ENCODE peak calls at places on chromosomes 3 and 15, in five cellular contexts. D, C, Z, P and S are unnamed samples.

GRCh38 chr3:39133822-39134221 is 19.6 kb downstream of the CSRNP1 start:
- ATAC-seq in D (no peak), C (no peak), P (no peak), Z (no peak), S (no peak)

GRCh38 chr15:52254331-52254730 is 41.3 kb downstream of the MYO5C start:
- ATAC-seq in P (peak), Z (no peak), C (no peak), D (no peak), S (peak)

GRCh38 chr3:28210968-28211713 is 30.3 kb upstream of the CMC1 start:
- ATAC-seq in C (no peak), Z (no peak), P (peak), D (no peak), S (no peak)

GRCh38 chr3:50388021-50388719 is 28.8 kb upstream of the TMEM115 start:
- ATAC-seq in Z (peak), C (no peak), D (peak), P (no peak), S (no peak)

GRCh38 chr3:77179762-77180161 is 139.9 kb downstream of the ROBO2 start:
- ATAC-seq in Z (no peak), C (no peak), D (peak), P (no peak), S (no peak)

GRCh38 chr3:111238896-111239295 is 167.3 kb downstream of the NECTIN3 start:
- ATAC-seq in Z (peak), C (no peak), P (peak), D (no peak), S (peak)

GRCh38 chr15:48402778-48403177 is 71.5 kb downstream of the DUT start:
- ATAC-seq in D (no peak), P (no peak), C (no peak), Z (no peak), S (no peak)

GRCh38 chr3:59818033-59818936 is 768.5 kb upstream of the CFAP20DC start:
- ATAC-seq in C (peak), P (no peak), Z (no peak), D (peak), S (no peak)

GRCh38 chr15:50183112-50183794 is 1.3 kb downstream of the SLC27A2 start:
- ATAC-seq in P (peak), Z (peak), D (no peak), C (no peak), S (no peak)

GRCh38 chr15:58584789-58585461 is 153.1 kb downstream of the LIPC start:
- ATAC-seq in P (no peak), D (no peak), Z (no peak), C (no peak), S (no peak)

GRCh38 chr15:38991126-38991525 is 426.5 kb upstream of the RASGRP1 start:
- ATAC-seq in P (no peak), C (peak), D (peak), Z (no peak), S (no peak)

GRCh38 chr3:19213608-19214220 is 65.4 kb downstream of the KCNH8 start:
- ATAC-seq in P (no peak), Z (no peak), D (no peak), C (no peak), S (peak)

GRCh38 chr3:103794656-103795055 is 1359.8 kb downstream of the ZPLD1 start:
- ATAC-seq in D (peak), P (no peak), C (no peak), Z (no peak), S (no peak)

GRCh38 chr3:37671000-37671483 is 190.6 kb upstream of the CTDSPL start:
- ATAC-seq in Z (no peak), C (no peak), P (no peak), D (peak), S (no peak)

GRCh38 chr3:176799675-176800074 is 397.6 kb downstream of the TBL1XR1 start:
- ATAC-seq in Z (no peak), D (peak), C (no peak), P (no peak), S (no peak)

GRCh38 chr3:66053009-66053782 is 14.5 kb upstream of the MAGI1 start:
- ATAC-seq in D (peak), C (peak), P (no peak), Z (no peak), S (no peak)

GRCh38 chr15:90654233-90655124 is 62.7 kb upstream of the BLM start:
- ATAC-seq in C (no peak), P (peak), D (peak), Z (peak), S (no peak)

GRCh38 chr3:111801697-111802655 is 57.1 kb upstream of the PHLDB2 start:
- ATAC-seq in C (peak), P (no peak), D (peak), Z (no peak), S (no peak)

GRCh38 chr3:54122046-54122801 is at the start of gene CACNA2D3:
- ATAC-seq in D (peak), C (peak), P (no peak), Z (no peak), S (peak)

GRCh38 chr3:54476876-54477275 is 354.5 kb downstream of the CACNA2D3 start:
- ATAC-seq in Z (no peak), C (no peak), D (no peak), P (no peak), S (no peak)

GRCh38 chr15:100125627-100126231 is 216.0 kb downstream of the ADAMTS17 start:
- ATAC-seq in C (peak), P (no peak), D (no peak), Z (no peak), S (no peak)

GRCh38 chr3:100480111-100480510 is 12.3 kb upstream of the TMEM45A start:
- ATAC-seq in Z (no peak), D (no peak), P (no peak), C (no peak), S (no peak)

GRCh38 chr3:65950340-65951326 is 88.1 kb downstream of the MAGI1 start:
- ATAC-seq in C (no peak), D (no peak), P (no peak), Z (no peak), S (no peak)

GRCh38 chr3:25424238-25425013 is 3.6 kb upstream of the RARB start:
- ATAC-seq in C (no peak), D (no peak), P (no peak), Z (no peak), S (no peak)

GRCh38 chr3:3178498-3179328 is 778 bp downstream of the CRBN start:
- ATAC-seq in D (no peak), Z (no peak), P (peak), C (no peak), S (no peak)

GRCh38 chr3:155252021-155252420 is 41.5 kb downstream of the STRIT1 start:
- ATAC-seq in C (no peak), Z (no peak), D (no peak), P (no peak), S (no peak)

GRCh38 chr15:89226359-89227221 is 5.2 kb upstream of the RLBP1 start:
- ATAC-seq in C (no peak), Z (no peak), D (peak), P (no peak), S (no peak)

GRCh38 chr3:191235331-191236314 is 36.6 kb downstream of the OSTN start:
- ATAC-seq in P (no peak), D (no peak), Z (no peak), C (no peak), S (peak)

GRCh38 chr3:71312461-71312860 is 271.1 kb downstream of the FOXP1 start:
- ATAC-seq in D (no peak), P (no peak), Z (no peak), C (no peak), S (no peak)

GRCh38 chr15:36313021-36313420 is 266.4 kb upstream of the CDIN1 start:
- ATAC-seq in D (no peak), C (no peak), Z (no peak), P (no peak), S (no peak)

GRCh38 chr3:130085881-130086280 is 4.2 kb downstream of the ALG1L2 start:
- ATAC-seq in C (no peak), Z (no peak), P (no peak), D (no peak), S (no peak)